ENCODE peak calls at places on chromosomes 12 and 14, in eight cellular contexts. One of them, this sample, is unnamed.

GRCh38 chr14:37598085-37598972 is 2.9 kb downstream of the TTC6 start:
- DNase-seq in OCI-LY7: no peak
- DNase-seq in adrenal gland: no peak
- DNase-seq in spleen: no peak
- DNase-seq in H9: peak
- DNase-seq in neural progenitor cell: peak
- DNase-seq in Panc1: no peak
- DNase-seq in tibial artery: no peak
- DNase-seq in this sample: peak

GRCh38 chr14:44405350-44405619 is 101.8 kb downstream of the FSCB start:
- DNase-seq in OCI-LY7: no peak
- DNase-seq in adrenal gland: no peak
- DNase-seq in spleen: no peak
- DNase-seq in H9: no peak
- DNase-seq in neural progenitor cell: no peak
- DNase-seq in Panc1: no peak
- DNase-seq in tibial artery: no peak
- DNase-seq in this sample: no peak

GRCh38 chr12:97301576-97301975 is 161.0 kb upstream of the RMST start:
- DNase-seq in OCI-LY7: no peak
- DNase-seq in adrenal gland: no peak
- DNase-seq in spleen: no peak
- DNase-seq in H9: no peak
- DNase-seq in neural progenitor cell: no peak
- DNase-seq in Panc1: no peak
- DNase-seq in tibial artery: no peak
- DNase-seq in this sample: no peak

GRCh38 chr14:39368261-39368959 is 63.8 kb downstream of the FBXO33 start:
- DNase-seq in OCI-LY7: peak
- DNase-seq in adrenal gland: peak
- DNase-seq in spleen: no peak
- DNase-seq in H9: peak
- DNase-seq in neural progenitor cell: peak
- DNase-seq in Panc1: no peak
- DNase-seq in tibial artery: no peak
- DNase-seq in this sample: peak

GRCh38 chr12:108609535-108610335 is 11.9 kb upstream of the TMEM119 start:
- DNase-seq in OCI-LY7: no peak
- DNase-seq in adrenal gland: peak
- DNase-seq in spleen: no peak
- DNase-seq in H9: no peak
- DNase-seq in neural progenitor cell: no peak
- DNase-seq in Panc1: no peak
- DNase-seq in tibial artery: peak
- DNase-seq in this sample: peak

GRCh38 chr14:72606879-72607278 is 287.0 kb downstream of the DPF3 start:
- DNase-seq in OCI-LY7: no peak
- DNase-seq in adrenal gland: no peak
- DNase-seq in spleen: no peak
- DNase-seq in H9: no peak
- DNase-seq in neural progenitor cell: no peak
- DNase-seq in Panc1: no peak
- DNase-seq in tibial artery: no peak
- DNase-seq in this sample: no peak

GRCh38 chr14:95180966-95181733 is 23.8 kb upstream of the DICER1 start:
- DNase-seq in OCI-LY7: no peak
- DNase-seq in adrenal gland: no peak
- DNase-seq in spleen: no peak
- DNase-seq in H9: no peak
- DNase-seq in neural progenitor cell: no peak
- DNase-seq in Panc1: no peak
- DNase-seq in tibial artery: no peak
- DNase-seq in this sample: no peak

GRCh38 chr12:56126732-56127239 is 1.3 kb upstream of the ESYT1 start:
- DNase-seq in OCI-LY7: peak
- DNase-seq in adrenal gland: no peak
- DNase-seq in spleen: no peak
- DNase-seq in H9: no peak
- DNase-seq in neural progenitor cell: no peak
- DNase-seq in Panc1: no peak
- DNase-seq in tibial artery: no peak
- DNase-seq in this sample: no peak

GRCh38 chr12:85130631-85131030 is 94.5 kb downstream of the LRRIQ1 start:
- DNase-seq in OCI-LY7: no peak
- DNase-seq in adrenal gland: no peak
- DNase-seq in spleen: no peak
- DNase-seq in H9: no peak
- DNase-seq in neural progenitor cell: no peak
- DNase-seq in Panc1: no peak
- DNase-seq in tibial artery: no peak
- DNase-seq in this sample: no peak

GRCh38 chr12:53063708-53064612 is 14.1 kb downstream of the TNS2 start:
- DNase-seq in OCI-LY7: no peak
- DNase-seq in adrenal gland: peak
- DNase-seq in spleen: peak
- DNase-seq in H9: no peak
- DNase-seq in neural progenitor cell: no peak
- DNase-seq in Panc1: no peak
- DNase-seq in tibial artery: peak
- DNase-seq in this sample: no peak

GRCh38 chr14:105039458-105040205 is 18.7 kb upstream of the CDCA4 start:
- DNase-seq in OCI-LY7: no peak
- DNase-seq in adrenal gland: no peak
- DNase-seq in spleen: peak
- DNase-seq in H9: no peak
- DNase-seq in neural progenitor cell: no peak
- DNase-seq in Panc1: no peak
- DNase-seq in tibial artery: no peak
- DNase-seq in this sample: no peak

GRCh38 chr12:110279561-110279960 is 1.5 kb upstream of the ATP2A2 start:
- DNase-seq in OCI-LY7: no peak
- DNase-seq in adrenal gland: peak
- DNase-seq in spleen: no peak
- DNase-seq in H9: no peak
- DNase-seq in neural progenitor cell: peak
- DNase-seq in Panc1: no peak
- DNase-seq in tibial artery: no peak
- DNase-seq in this sample: no peak

GRCh38 chr12:129145381-129145780 is 292.1 kb downstream of the GLT1D1 start:
- DNase-seq in OCI-LY7: no peak
- DNase-seq in adrenal gland: peak
- DNase-seq in spleen: no peak
- DNase-seq in H9: no peak
- DNase-seq in neural progenitor cell: no peak
- DNase-seq in Panc1: no peak
- DNase-seq in tibial artery: no peak
- DNase-seq in this sample: no peak

GRCh38 chr12:121144416-121144914 is 11.8 kb downstream of the P2RX7 start:
- DNase-seq in OCI-LY7: no peak
- DNase-seq in adrenal gland: peak
- DNase-seq in spleen: no peak
- DNase-seq in H9: no peak
- DNase-seq in neural progenitor cell: no peak
- DNase-seq in Panc1: no peak
- DNase-seq in tibial artery: no peak
- DNase-seq in this sample: no peak

GRCh38 chr14:73457050-73457934 is 1.1 kb downstream of the NUMB start:
- DNase-seq in OCI-LY7: peak
- DNase-seq in adrenal gland: peak
- DNase-seq in spleen: peak
- DNase-seq in H9: peak
- DNase-seq in neural progenitor cell: peak
- DNase-seq in Panc1: no peak
- DNase-seq in tibial artery: peak
- DNase-seq in this sample: peak

GRCh38 chr12:106773286-106773685 is 1.2 kb upstream of the RIC8B start:
- DNase-seq in OCI-LY7: no peak
- DNase-seq in adrenal gland: no peak
- DNase-seq in spleen: no peak
- DNase-seq in H9: no peak
- DNase-seq in neural progenitor cell: no peak
- DNase-seq in Panc1: no peak
- DNase-seq in tibial artery: no peak
- DNase-seq in this sample: no peak

GRCh38 chr12:106771425-106771824 is 3.1 kb upstream of the RIC8B start:
- DNase-seq in OCI-LY7: no peak
- DNase-seq in adrenal gland: no peak
- DNase-seq in spleen: no peak
- DNase-seq in H9: no peak
- DNase-seq in neural progenitor cell: no peak
- DNase-seq in Panc1: no peak
- DNase-seq in tibial artery: no peak
- DNase-seq in this sample: no peak

GRCh38 chr12:106776897-106777296 is 2.4 kb downstream of the RIC8B start:
- DNase-seq in OCI-LY7: no peak
- DNase-seq in adrenal gland: no peak
- DNase-seq in spleen: no peak
- DNase-seq in H9: no peak
- DNase-seq in neural progenitor cell: no peak
- DNase-seq in Panc1: no peak
- DNase-seq in tibial artery: no peak
- DNase-seq in this sample: no peak

GRCh38 chr12:106773945-106774807 is at the start of gene RIC8B:
- DNase-seq in OCI-LY7: no peak
- DNase-seq in adrenal gland: peak
- DNase-seq in spleen: peak
- DNase-seq in H9: peak
- DNase-seq in neural progenitor cell: peak
- DNase-seq in Panc1: peak
- DNase-seq in tibial artery: peak
- DNase-seq in this sample: peak

GRCh38 chr12:106774808-106775524 is 484 bp downstream of the RIC8B start:
- DNase-seq in OCI-LY7: no peak
- DNase-seq in adrenal gland: peak
- DNase-seq in spleen: no peak
- DNase-seq in H9: no peak
- DNase-seq in neural progenitor cell: no peak
- DNase-seq in Panc1: no peak
- DNase-seq in tibial artery: no peak
- DNase-seq in this sample: no peak
- TF ChIP-seq CTCF in OCI-LY7: no peak
- TF ChIP-seq CTCF in adrenal gland: no peak
- TF ChIP-seq CTCF in spleen: no peak
- TF ChIP-seq CTCF in H9: no peak
- TF ChIP-seq CTCF in neural progenitor cell: no peak
- TF ChIP-seq CTCF in Panc1: no peak
- TF ChIP-seq CTCF in tibial artery: no peak
- TF ChIP-seq CTCF in this sample: no peak

GRCh38 chr12:124418791-124419190 is 123.9 kb downstream of the RFLNA start:
- DNase-seq in OCI-LY7: no peak
- DNase-seq in adrenal gland: no peak
- DNase-seq in spleen: no peak
- DNase-seq in H9: no peak
- DNase-seq in neural progenitor cell: no peak
- DNase-seq in Panc1: no peak
- DNase-seq in tibial artery: peak
- DNase-seq in this sample: no peak

GRCh38 chr12:124420041-124420765 is 125.3 kb downstream of the RFLNA start:
- DNase-seq in OCI-LY7: no peak
- DNase-seq in adrenal gland: no peak
- DNase-seq in spleen: no peak
- DNase-seq in H9: no peak
- DNase-seq in neural progenitor cell: no peak
- DNase-seq in Panc1: no peak
- DNase-seq in tibial artery: no peak
- DNase-seq in this sample: no peak

GRCh38 chr12:124420972-124421674 is 126.2 kb downstream of the RFLNA start:
- DNase-seq in OCI-LY7: no peak
- DNase-seq in adrenal gland: peak
- DNase-seq in spleen: no peak
- DNase-seq in H9: no peak
- DNase-seq in neural progenitor cell: no peak
- DNase-seq in Panc1: no peak
- DNase-seq in tibial artery: peak
- DNase-seq in this sample: no peak

GRCh38 chr12:124418156-124418555 is 123.3 kb downstream of the RFLNA start:
- DNase-seq in OCI-LY7: no peak
- DNase-seq in adrenal gland: no peak
- DNase-seq in spleen: no peak
- DNase-seq in H9: no peak
- DNase-seq in neural progenitor cell: no peak
- DNase-seq in Panc1: no peak
- DNase-seq in tibial artery: no peak
- DNase-seq in this sample: no peak

DNA sequence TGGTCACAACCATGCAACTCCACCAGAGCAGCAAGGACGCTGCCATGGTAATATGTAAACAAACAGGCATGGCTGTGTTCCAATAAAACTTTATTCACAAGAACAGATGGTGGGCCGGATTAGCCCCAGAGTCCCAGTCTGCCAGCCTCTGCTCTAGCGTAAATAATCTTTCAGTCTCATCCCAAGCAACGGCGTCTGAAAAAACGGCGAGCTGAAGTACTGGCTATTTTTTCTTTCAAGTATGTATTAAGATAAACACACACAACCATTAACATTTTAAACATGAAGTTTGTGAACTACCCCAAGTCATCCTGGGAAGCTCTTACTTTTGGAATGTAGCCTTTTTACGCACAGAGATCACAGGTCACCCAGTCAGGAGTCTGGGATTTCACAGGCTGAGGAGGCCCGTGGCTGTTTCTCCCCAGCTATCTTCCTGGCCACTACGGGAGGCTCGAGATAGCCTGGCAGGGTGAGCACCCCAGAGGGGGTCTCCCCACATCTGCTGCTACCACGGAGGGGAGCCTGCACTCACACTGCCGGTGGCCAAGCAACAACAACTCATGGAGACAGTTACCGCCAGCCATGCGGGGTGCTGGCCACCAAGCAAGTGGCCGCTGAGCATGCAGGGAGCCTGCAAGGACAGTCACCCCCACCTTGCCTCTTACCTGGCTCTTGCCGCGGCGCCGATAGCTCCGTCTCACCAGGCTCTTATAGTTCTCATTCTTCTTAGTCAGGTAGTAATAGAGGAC is 124.6 kb downstream of the RFLNA start:
- DNase-seq in OCI-LY7: no peak
- DNase-seq in adrenal gland: no peak
- DNase-seq in spleen: no peak
- DNase-seq in H9: no peak
- DNase-seq in neural progenitor cell: no peak
- DNase-seq in Panc1: no peak
- DNase-seq in tibial artery: no peak
- DNase-seq in this sample: no peak
- H3K27ac ChIP-seq in OCI-LY7: no peak
- H3K27ac ChIP-seq in adrenal gland: no peak
- H3K27ac ChIP-seq in spleen: no peak
- H3K27ac ChIP-seq in H9: no peak
- H3K27ac ChIP-seq in neural progenitor cell: no peak
- H3K27ac ChIP-seq in Panc1: no peak
- H3K27ac ChIP-seq in tibial artery: peak
- H3K27ac ChIP-seq in this sample: peak

GRCh38 chr12:42084522-42084921 is 60.2 kb downstream of the GXYLT1 start:
- DNase-seq in OCI-LY7: no peak
- DNase-seq in adrenal gland: no peak
- DNase-seq in spleen: no peak
- DNase-seq in H9: no peak
- DNase-seq in neural progenitor cell: no peak
- DNase-seq in Panc1: no peak
- DNase-seq in tibial artery: no peak
- DNase-seq in this sample: no peak
- TF ChIP-seq CTCF in OCI-LY7: no peak
- TF ChIP-seq CTCF in adrenal gland: no peak
- TF ChIP-seq CTCF in spleen: no peak
- TF ChIP-seq CTCF in H9: no peak
- TF ChIP-seq CTCF in neural progenitor cell: no peak
- TF ChIP-seq CTCF in Panc1: no peak
- TF ChIP-seq CTCF in tibial artery: no peak
- TF ChIP-seq CTCF in this sample: no peak

GRCh38 chr14:32345311-32345771 is 16.2 kb downstream of the AKAP6 start:
- DNase-seq in OCI-LY7: no peak
- DNase-seq in adrenal gland: no peak
- DNase-seq in spleen: no peak
- DNase-seq in H9: no peak
- DNase-seq in neural progenitor cell: no peak
- DNase-seq in Panc1: no peak
- DNase-seq in tibial artery: no peak
- DNase-seq in this sample: no peak
- H3K27ac ChIP-seq in OCI-LY7: no peak
- H3K27ac ChIP-seq in adrenal gland: no peak
- H3K27ac ChIP-seq in spleen: no peak
- H3K27ac ChIP-seq in H9: no peak
- H3K27ac ChIP-seq in neural progenitor cell: no peak
- H3K27ac ChIP-seq in Panc1: no peak
- H3K27ac ChIP-seq in tibial artery: no peak
- H3K27ac ChIP-seq in this sample: no peak